ENCODE peak calls at places on chromosomes 4 and X, in four cellular contexts. G is PC-9, T is A549, W is GM23338. X is an unnamed sample.

GRCh38 chr4:171130126-171130801 is 682.9 kb upstream of the GALNTL6 start:
- DNase-seq in G (no peak), T (no peak), W (peak; percentile 4), X (no peak)

GRCh38 chrX:9942086-9942485 is 25.1 kb upstream of the CLDN34 start:
- DNase-seq in G (no peak), T (no peak), W (no peak), X (no peak)

GRCh38 chrX:132463411-132463810 is 25.4 kb downstream of the MBNL3 start:
- DNase-seq in G (no peak), T (no peak), W (peak; percentile 66), X (no peak)

GRCh38 chrX:153299855-153300254 is 21.7 kb downstream of the PNMA6F start:
- DNase-seq in G (no peak), T (no peak), W (no peak), X (no peak)

GRCh38 chr4:139815646-139816601 is 150.3 kb downstream of the MGST2 start:
- DNase-seq in G (no peak), T (no peak), W (peak; percentile 80), X (no peak)

GRCh38 chrX:153775631-153776595 is 4.9 kb upstream of the SRPK3 start:
- DNase-seq in G (no peak), T (no peak), W (no peak), X (no peak)

GRCh38 chr4:84632092-84632491 is 49.2 kb downstream of the CDS1 start:
- DNase-seq in G (no peak), T (no peak), W (no peak), X (peak; percentile 35)

GRCh38 chr4:17807446-17807845 is 3.1 kb downstream of the DCAF16 start:
- DNase-seq in G (no peak), T (no peak), W (no peak), X (no peak)

GRCh38 chr4:168863719-168864632 is 146.1 kb downstream of the CBR4 start:
- DNase-seq in G (no peak), T (no peak), W (no peak), X (no peak)

GRCh38 chrX:51035746-51036145 is 125.2 kb downstream of the BMP15 start:
- DNase-seq in G (no peak), T (no peak), W (no peak), X (no peak)

GRCh38 chr4:174591243-174592021 is 69.1 kb upstream of the HPGD start:
- DNase-seq in G (no peak), T (no peak), W (no peak), X (no peak)

GRCh38 chr4:128957459-128957858 is 135.9 kb downstream of the SCLT1 start:
- DNase-seq in G (no peak), T (no peak), W (no peak), X (no peak)

GRCh38 chr4:151573945-151574344 is 165.0 kb downstream of the FHIP1A start:
- DNase-seq in G (no peak), T (no peak), W (no peak), X (peak; percentile 68)

GRCh38 chr4:48654015-48654664 is 125.9 kb downstream of the FRYL start:
- DNase-seq in G (no peak), T (no peak), W (no peak), X (no peak)

GRCh38 chr4:84870398-84871163 is 95.9 kb downstream of the WDFY3 start:
- DNase-seq in G (peak; percentile 56), T (peak; percentile 9), W (peak; percentile 95), X (no peak)

GRCh38 chrX:33336783-33337182 is 125.4 kb upstream of the DMD start:
- DNase-seq in G (no peak), T (no peak), W (peak; percentile 15), X (no peak)

GRCh38 chr4:59612235-59612634 is 1587.9 kb upstream of the ADGRL3 start:
- DNase-seq in G (no peak), T (peak; percentile 0), W (no peak), X (peak; percentile 7)

GRCh38 chr4:25827373-25827772 is 35.4 kb downstream of the SEL1L3 start:
- DNase-seq in G (no peak), T (no peak), W (no peak), X (no peak)

GRCh38 chr4:118352843-118353373 is at the start of gene PRSS12:
- DNase-seq in G (no peak), T (peak; percentile 47), W (peak; percentile 95), X (no peak)

GRCh38 chrX:41452565-41452964 is 5.4 kb downstream of the NYX start:
- DNase-seq in G (no peak), T (no peak), W (no peak), X (no peak)

GRCh38 chr4:8241211-8241779 is 28.3 kb upstream of the HTRA3 start:
- DNase-seq in G (no peak), T (no peak), W (no peak), X (no peak)

GRCh38 chrX:123083924-123084323 is 100.2 kb upstream of the GRIA3 start:
- DNase-seq in G (no peak), T (no peak), W (no peak), X (no peak)

GRCh38 chr4:80307183-80307735 is 28.3 kb upstream of the CFAP299 start:
- DNase-seq in G (no peak), T (no peak), W (no peak), X (no peak)

GRCh38 chrX:10404435-10404834 is 215.9 kb downstream of the MID1 start:
- DNase-seq in G (no peak), T (no peak), W (no peak), X (no peak)

GRCh38 chrX:39946822-39947221 is 150.9 kb downstream of the BCOR start:
- DNase-seq in G (no peak), T (no peak), W (no peak), X (no peak)

GRCh38 chr4:177047070-177047850 is 254.5 kb upstream of the VEGFC start:
- DNase-seq in G (no peak), T (peak; percentile 8), W (peak; percentile 81), X (no peak)
- TF ChIP-seq CTCF in G (peak; percentile 85), T (peak; percentile 82), W (peak; percentile 92), X (peak; percentile 91)

GRCh38 chrX:119729408-119730201 is 28.8 kb upstream of the SOWAHD start:
- DNase-seq in G (peak; percentile 63), T (peak; percentile 46), W (peak; percentile 80), X (no peak)
- H3K4me2 ChIP-seq in G (no peak overlapping the region), T (peak overlapping the region; percentile 40), W (peak overlapping the region; percentile 11), X (no peak overlapping the region)

GRCh38 chrX:20218809-20219505 is 47.8 kb downstream of the RPS6KA3 start:
- DNase-seq in G (no peak), T (peak; percentile 5), W (peak; percentile 9), X (no peak)
- TF ChIP-seq CTCF in G (no peak), T (peak; percentile 9), W (no peak), X (no peak)

DNA sequence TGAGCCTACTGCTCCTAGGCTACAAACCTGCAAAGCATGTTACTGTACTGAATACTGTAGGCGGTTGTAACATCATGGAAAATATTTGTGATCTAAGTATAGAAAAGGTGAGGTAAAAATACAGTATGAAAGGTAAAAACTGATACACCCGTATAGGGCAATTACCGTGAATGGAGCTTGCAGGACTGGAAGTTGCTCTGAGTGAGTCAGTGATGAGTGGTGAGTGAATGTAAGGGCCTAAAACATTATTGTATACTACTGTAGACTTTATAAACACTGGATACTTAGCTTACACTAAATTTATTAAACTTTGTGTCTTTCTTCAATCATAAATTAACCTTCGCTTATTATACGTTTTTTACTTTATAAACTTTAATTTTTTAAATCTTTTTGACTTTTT is 3.7 kb downstream of the KIF4A start:
- DNase-seq in G (no peak), T (no peak), W (no peak), X (no peak)
- H3K4me2 ChIP-seq in G (no peak overlapping the region), T (no peak overlapping the region), W (no peak overlapping the region), X (no peak overlapping the region)

GRCh38 chr4:138007572-138007971 is 234.6 kb downstream of the SLC7A11 start:
- DNase-seq in G (no peak), T (no peak), W (peak; percentile 54), X (no peak)
- TF ChIP-seq CTCF in G (peak; percentile 43), T (no peak), W (peak; percentile 31), X (peak; percentile 57)

GRCh38 chr4:34972189-34972588 is 1272.1 kb downstream of the ARAP2 start:
- DNase-seq in G (no peak), T (no peak), W (no peak), X (no peak)
- H3K4me2 ChIP-seq in G (no peak overlapping the region), T (no peak overlapping the region), W (no peak overlapping the region), X (no peak overlapping the region)

DNA sequence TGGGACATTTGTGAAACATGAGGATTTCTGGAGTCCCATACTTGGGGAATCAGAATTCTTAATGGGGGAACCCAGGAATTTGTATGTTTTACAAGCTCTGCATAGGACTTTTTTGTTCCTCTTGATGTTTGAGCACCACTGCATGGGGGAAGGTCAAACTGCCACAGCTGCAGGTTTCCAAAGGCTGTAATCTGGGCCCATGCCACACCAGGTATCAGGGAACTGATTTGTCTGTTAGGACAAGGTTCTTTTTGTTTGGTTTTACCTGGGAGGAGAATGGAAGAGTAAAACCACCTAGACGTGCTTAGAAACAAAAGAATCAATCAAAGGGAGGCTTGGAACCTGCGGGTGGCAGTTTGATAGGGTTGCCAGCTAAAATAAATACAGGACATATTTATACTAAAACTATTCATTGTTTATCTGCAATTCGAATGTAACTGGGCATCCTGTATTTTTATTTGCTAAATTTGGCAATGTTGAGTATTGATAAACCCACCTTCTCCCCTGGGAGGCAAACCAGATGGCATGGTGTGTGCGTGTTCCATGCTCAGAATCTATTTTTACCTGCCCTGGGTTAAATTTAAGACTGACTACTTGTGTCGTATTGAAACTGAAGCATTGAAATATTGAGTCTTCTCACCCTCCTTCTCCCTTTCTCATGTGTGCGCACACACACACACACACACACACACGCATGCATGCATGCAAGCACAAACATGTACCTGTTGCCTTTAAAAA is 63.7 kb downstream of the TMEM164 start:
- DNase-seq in G (no peak), T (no peak), W (no peak), X (no peak)
- TF ChIP-seq CTCF in G (no peak), T (no peak), W (no peak), X (no peak)